ENCODE peak calls at places on chromosome 20, in seven cellular contexts. One of them, this sample, is unnamed.

GRCh38 chr20:62413896-62414481 is 6.9 kb upstream of the CABLES2 start:
- DNase-seq in mesendoderm: no peak
- DNase-seq in mesenchymal stem cell: no peak
- DNase-seq in H9: peak
- DNase-seq in IMR-90: no peak
- DNase-seq in H1: no peak
- DNase-seq in trophoblast cell: no peak
- DNase-seq in this sample: no peak

GRCh38 chr20:12090920-12091319 is 173.2 kb downstream of the BTBD3 start:
- DNase-seq in mesendoderm: no peak
- DNase-seq in mesenchymal stem cell: no peak
- DNase-seq in H9: no peak
- DNase-seq in IMR-90: no peak
- DNase-seq in H1: no peak
- DNase-seq in trophoblast cell: no peak
- DNase-seq in this sample: no peak

GRCh38 chr20:49377326-49377725 is 99.5 kb upstream of the ZNFX1 start:
- DNase-seq in mesendoderm: no peak
- DNase-seq in mesenchymal stem cell: no peak
- DNase-seq in H9: no peak
- DNase-seq in IMR-90: no peak
- DNase-seq in H1: no peak
- DNase-seq in trophoblast cell: no peak
- DNase-seq in this sample: no peak

GRCh38 chr20:63636752-63637633 is 10.1 kb upstream of the GMEB2 start:
- DNase-seq in mesendoderm: no peak
- DNase-seq in mesenchymal stem cell: no peak
- DNase-seq in H9: no peak
- DNase-seq in IMR-90: peak
- DNase-seq in H1: no peak
- DNase-seq in trophoblast cell: no peak
- DNase-seq in this sample: no peak

GRCh38 chr20:59515013-59515905 is 89.1 kb upstream of the PHACTR3 start:
- DNase-seq in mesendoderm: peak
- DNase-seq in mesenchymal stem cell: peak
- DNase-seq in H9: peak
- DNase-seq in IMR-90: peak
- DNase-seq in H1: no peak
- DNase-seq in trophoblast cell: peak
- DNase-seq in this sample: peak

GRCh38 chr20:59643616-59644061 is 39.3 kb downstream of the PHACTR3 start:
- DNase-seq in mesendoderm: no peak
- DNase-seq in mesenchymal stem cell: no peak
- DNase-seq in H9: no peak
- DNase-seq in IMR-90: no peak
- DNase-seq in H1: no peak
- DNase-seq in trophoblast cell: no peak
- DNase-seq in this sample: no peak

GRCh38 chr20:54207743-54208491 is at the start of gene PFDN4:
- DNase-seq in mesendoderm: peak
- DNase-seq in mesenchymal stem cell: peak
- DNase-seq in H9: peak
- DNase-seq in IMR-90: peak
- DNase-seq in H1: peak
- DNase-seq in trophoblast cell: peak
- DNase-seq in this sample: peak

GRCh38 chr20:25563876-25564275 is 21.5 kb downstream of the NINL start:
- DNase-seq in mesendoderm: no peak
- DNase-seq in mesenchymal stem cell: no peak
- DNase-seq in H9: no peak
- DNase-seq in IMR-90: no peak
- DNase-seq in H1: no peak
- DNase-seq in trophoblast cell: peak
- DNase-seq in this sample: no peak

GRCh38 chr20:63137851-63138415 is 78.0 kb downstream of the YTHDF1 start:
- DNase-seq in mesendoderm: no peak
- DNase-seq in mesenchymal stem cell: no peak
- DNase-seq in H9: no peak
- DNase-seq in IMR-90: no peak
- DNase-seq in H1: no peak
- DNase-seq in trophoblast cell: no peak
- DNase-seq in this sample: no peak

GRCh38 chr20:46438156-46438750 is 31.8 kb upstream of the ELMO2 start:
- DNase-seq in mesendoderm: peak
- DNase-seq in mesenchymal stem cell: peak
- DNase-seq in H9: no peak
- DNase-seq in IMR-90: peak
- DNase-seq in H1: peak
- DNase-seq in trophoblast cell: no peak
- DNase-seq in this sample: peak

GRCh38 chr20:50675671-50676376 is 15.5 kb downstream of the RIPOR3 start:
- DNase-seq in mesendoderm: peak
- DNase-seq in mesenchymal stem cell: peak
- DNase-seq in H9: no peak
- DNase-seq in IMR-90: no peak
- DNase-seq in H1: no peak
- DNase-seq in trophoblast cell: peak
- DNase-seq in this sample: no peak

GRCh38 chr20:5608448-5609161 is 141.6 kb upstream of the SHLD1 start:
- DNase-seq in mesendoderm: no peak
- DNase-seq in mesenchymal stem cell: peak
- DNase-seq in H9: no peak
- DNase-seq in IMR-90: peak
- DNase-seq in H1: no peak
- DNase-seq in trophoblast cell: no peak
- DNase-seq in this sample: no peak

GRCh38 chr20:37007898-37008649 is 56.6 kb upstream of the SAMHD1 start:
- DNase-seq in mesendoderm: peak
- DNase-seq in mesenchymal stem cell: peak
- DNase-seq in H9: no peak
- DNase-seq in IMR-90: peak
- DNase-seq in H1: no peak
- DNase-seq in trophoblast cell: no peak
- DNase-seq in this sample: no peak

GRCh38 chr20:1918766-1919165 is 23.6 kb downstream of the SIRPA start:
- DNase-seq in mesendoderm: no peak
- DNase-seq in mesenchymal stem cell: no peak
- DNase-seq in H9: no peak
- DNase-seq in IMR-90: no peak
- DNase-seq in H1: no peak
- DNase-seq in trophoblast cell: no peak
- DNase-seq in this sample: no peak

GRCh38 chr20:33684533-33685327 is 1.5 kb downstream of the E2F1 start:
- DNase-seq in mesendoderm: peak
- DNase-seq in mesenchymal stem cell: no peak
- DNase-seq in H9: peak
- DNase-seq in IMR-90: no peak
- DNase-seq in H1: no peak
- DNase-seq in trophoblast cell: no peak
- DNase-seq in this sample: no peak

DNA sequence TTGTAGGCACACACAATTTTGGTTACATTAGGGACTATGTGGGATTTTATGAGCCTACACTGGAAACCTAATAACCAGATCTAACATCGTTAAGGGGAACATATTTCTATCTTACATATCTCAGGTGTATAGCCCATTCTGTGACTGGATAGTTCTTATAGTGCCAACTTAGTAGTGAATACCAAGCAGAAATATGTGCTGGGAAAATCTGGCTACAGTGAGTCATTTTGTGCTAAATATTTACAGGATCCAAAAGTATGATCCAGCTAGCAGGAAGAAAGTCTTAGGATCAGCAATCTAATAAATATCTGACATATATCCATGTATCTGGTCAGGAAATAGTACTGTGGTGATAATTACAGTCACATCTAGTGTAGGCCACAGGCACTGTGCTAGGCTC is 94.6 kb upstream of the INSM1 start:
- DNase-seq in mesendoderm: no peak
- DNase-seq in mesenchymal stem cell: no peak
- DNase-seq in H9: no peak
- DNase-seq in IMR-90: no peak
- DNase-seq in H1: no peak
- DNase-seq in trophoblast cell: no peak
- DNase-seq in this sample: no peak
- H3K18ac ChIP-seq in mesendoderm: no peak
- H3K18ac ChIP-seq in mesenchymal stem cell: no peak
- H3K18ac ChIP-seq in H9: no peak
- H3K18ac ChIP-seq in IMR-90: no peak
- H3K18ac ChIP-seq in H1: no peak
- H3K18ac ChIP-seq in trophoblast cell: no peak
- H3K18ac ChIP-seq in this sample: peak

GRCh38 chr20:57781901-57782300 is 72.1 kb upstream of the PMEPA1 start:
- DNase-seq in mesendoderm: no peak
- DNase-seq in mesenchymal stem cell: no peak
- DNase-seq in H9: peak
- DNase-seq in IMR-90: no peak
- DNase-seq in H1: no peak
- DNase-seq in trophoblast cell: no peak
- DNase-seq in this sample: no peak
- H3K18ac ChIP-seq in mesendoderm: no peak
- H3K18ac ChIP-seq in mesenchymal stem cell: no peak
- H3K18ac ChIP-seq in H9: no peak
- H3K18ac ChIP-seq in IMR-90: no peak
- H3K18ac ChIP-seq in H1: no peak
- H3K18ac ChIP-seq in trophoblast cell: no peak
- H3K18ac ChIP-seq in this sample: no peak

DNA sequence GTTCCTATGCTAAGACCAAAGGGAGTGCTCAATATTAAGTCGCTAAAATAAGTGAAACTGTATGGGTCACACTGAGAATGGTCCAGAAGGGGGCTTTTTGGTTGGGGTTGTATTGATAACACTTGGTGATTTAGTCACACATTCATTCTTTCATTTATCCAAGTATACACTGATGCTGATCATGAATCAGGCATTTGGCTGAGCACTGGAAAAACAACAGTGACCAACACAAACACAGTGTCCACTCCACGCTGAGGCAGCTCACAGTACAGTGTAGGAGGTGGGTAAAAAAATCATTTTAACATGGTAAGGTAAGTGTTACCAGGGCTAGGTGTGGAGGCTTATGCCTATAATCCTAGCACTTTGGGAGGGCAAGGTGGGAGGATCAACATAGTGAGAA is 9.2 kb upstream of the FAM83C start:
- DNase-seq in mesendoderm: no peak
- DNase-seq in mesenchymal stem cell: no peak
- DNase-seq in H9: no peak
- DNase-seq in IMR-90: peak
- DNase-seq in H1: no peak
- DNase-seq in trophoblast cell: no peak
- DNase-seq in this sample: no peak
- H3K18ac ChIP-seq in mesendoderm: no peak
- H3K18ac ChIP-seq in mesenchymal stem cell: no peak
- H3K18ac ChIP-seq in H9: no peak
- H3K18ac ChIP-seq in IMR-90: peak
- H3K18ac ChIP-seq in H1: no peak
- H3K18ac ChIP-seq in trophoblast cell: no peak
- H3K18ac ChIP-seq in this sample: no peak

GRCh38 chr20:19098806-19099578 is 113.5 kb upstream of the SLC24A3 start:
- DNase-seq in mesendoderm: no peak
- DNase-seq in mesenchymal stem cell: no peak
- DNase-seq in H9: no peak
- DNase-seq in IMR-90: no peak
- DNase-seq in H1: no peak
- DNase-seq in trophoblast cell: no peak
- DNase-seq in this sample: no peak

GRCh38 chr20:19095762-19096161 is 116.7 kb upstream of the SLC24A3 start:
- DNase-seq in mesendoderm: peak
- DNase-seq in mesenchymal stem cell: no peak
- DNase-seq in H9: peak
- DNase-seq in IMR-90: no peak
- DNase-seq in H1: peak
- DNase-seq in trophoblast cell: no peak
- DNase-seq in this sample: no peak

GRCh38 chr20:19096847-19097246 is 115.6 kb upstream of the SLC24A3 start:
- DNase-seq in mesendoderm: peak
- DNase-seq in mesenchymal stem cell: no peak
- DNase-seq in H9: no peak
- DNase-seq in IMR-90: no peak
- DNase-seq in H1: no peak
- DNase-seq in trophoblast cell: no peak
- DNase-seq in this sample: no peak

GRCh38 chr20:19099586-19100555 is 112.6 kb upstream of the SLC24A3 start:
- DNase-seq in mesendoderm: no peak
- DNase-seq in mesenchymal stem cell: no peak
- DNase-seq in H9: no peak
- DNase-seq in IMR-90: no peak
- DNase-seq in H1: no peak
- DNase-seq in trophoblast cell: no peak
- DNase-seq in this sample: no peak

DNA sequence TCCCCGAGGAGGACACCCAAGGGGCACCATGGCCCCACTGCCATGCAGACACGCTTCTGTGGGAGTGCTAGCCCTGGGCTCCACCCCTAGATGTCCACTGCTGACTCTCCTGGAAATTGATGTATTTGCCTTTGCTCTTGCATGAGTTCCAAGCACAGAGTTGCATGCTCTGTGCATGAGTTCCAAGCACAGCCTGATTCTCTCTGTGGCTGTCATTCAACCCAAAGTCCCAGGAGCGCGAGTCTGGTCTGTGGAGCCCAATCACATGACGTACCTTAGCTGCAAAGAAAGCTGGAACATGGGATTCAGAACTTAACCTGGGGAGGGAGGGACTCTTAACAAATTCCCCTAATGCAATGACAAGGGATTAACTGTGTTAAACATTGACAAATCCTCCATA is 114.3 kb upstream of the SLC24A3 start:
- DNase-seq in mesendoderm: no peak
- DNase-seq in mesenchymal stem cell: no peak
- DNase-seq in H9: no peak
- DNase-seq in IMR-90: no peak
- DNase-seq in H1: no peak
- DNase-seq in trophoblast cell: no peak
- DNase-seq in this sample: no peak
- H3K18ac ChIP-seq in mesendoderm: no peak
- H3K18ac ChIP-seq in mesenchymal stem cell: no peak
- H3K18ac ChIP-seq in H9: no peak
- H3K18ac ChIP-seq in IMR-90: no peak
- H3K18ac ChIP-seq in H1: no peak
- H3K18ac ChIP-seq in trophoblast cell: no peak
- H3K18ac ChIP-seq in this sample: peak

GRCh38 chr20:41887500-41887899 is 269.3 kb upstream of the CHD6 start:
- DNase-seq in mesendoderm: no peak
- DNase-seq in mesenchymal stem cell: no peak
- DNase-seq in H9: no peak
- DNase-seq in IMR-90: no peak
- DNase-seq in H1: no peak
- DNase-seq in trophoblast cell: no peak
- DNase-seq in this sample: no peak

GRCh38 chr20:41879151-41879550 is 261.0 kb upstream of the CHD6 start:
- DNase-seq in mesendoderm: peak
- DNase-seq in mesenchymal stem cell: no peak
- DNase-seq in H9: no peak
- DNase-seq in IMR-90: no peak
- DNase-seq in H1: no peak
- DNase-seq in trophoblast cell: no peak
- DNase-seq in this sample: peak

GRCh38 chr20:41881466-41882046 is 263.4 kb upstream of the CHD6 start:
- DNase-seq in mesendoderm: no peak
- DNase-seq in mesenchymal stem cell: no peak
- DNase-seq in H9: no peak
- DNase-seq in IMR-90: no peak
- DNase-seq in H1: no peak
- DNase-seq in trophoblast cell: no peak
- DNase-seq in this sample: no peak
- H3K18ac ChIP-seq in mesendoderm: no peak
- H3K18ac ChIP-seq in mesenchymal stem cell: no peak
- H3K18ac ChIP-seq in H9: no peak
- H3K18ac ChIP-seq in IMR-90: no peak
- H3K18ac ChIP-seq in H1: no peak
- H3K18ac ChIP-seq in trophoblast cell: no peak
- H3K18ac ChIP-seq in this sample: no peak